ENCODE peak calls at places on chromosomes 2 and 18, in six cellular contexts. J is fibroblast of lung, R is kidney epithelial cell, X is neural crest cell, O is left ventricle myocardium inferior, A is progenitor cell of endocrine pancreas. E is an unnamed sample.

GRCh38 chr2:231317579-231317978 is 77.9 kb upstream of the B3GNT7 start:
- DNase-seq in J (no peak), R (no peak), X (no peak), O (no peak), A (no peak), E (no peak)

GRCh38 chr2:80037310-80037709 is 267.2 kb downstream of the LRRTM1 start:
- DNase-seq in J (no peak), R (no peak), X (no peak), O (no peak), A (no peak), E (no peak)

GRCh38 chr2:64770781-64771334 is 117.1 kb upstream of the SERTAD2 start:
- DNase-seq in J (peak), R (no peak), X (no peak), O (peak), A (no peak), E (no peak)

GRCh38 chr18:2513616-2514015 is 57.7 kb downstream of the METTL4 start:
- DNase-seq in J (peak), R (no peak), X (no peak), O (no peak), A (no peak), E (no peak)

GRCh38 chr2:47907097-47907781 is 941 bp upstream of the FBXO11 start:
- DNase-seq in J (no peak), R (no peak), X (no peak), O (no peak), A (no peak), E (no peak)

GRCh38 chr2:156327835-156328401 is 4.6 kb downstream of the NR4A2 start:
- DNase-seq in J (no peak), R (no peak), X (no peak), O (no peak), A (no peak), E (no peak)

GRCh38 chr2:88707003-88707402 is 15.5 kb downstream of the RPIA start:
- DNase-seq in J (no peak), R (no peak), X (no peak), O (no peak), A (no peak), E (no peak)

GRCh38 chr18:10015941-10016819 is 102.4 kb downstream of the VAPA start:
- DNase-seq in J (peak), R (peak), X (no peak), O (no peak), A (no peak), E (no peak)

GRCh38 chr2:181985632-181986205 is at the start of gene PPP1R1C:
- DNase-seq in J (no peak), R (no peak), X (no peak), O (no peak), A (no peak), E (no peak)

DNA sequence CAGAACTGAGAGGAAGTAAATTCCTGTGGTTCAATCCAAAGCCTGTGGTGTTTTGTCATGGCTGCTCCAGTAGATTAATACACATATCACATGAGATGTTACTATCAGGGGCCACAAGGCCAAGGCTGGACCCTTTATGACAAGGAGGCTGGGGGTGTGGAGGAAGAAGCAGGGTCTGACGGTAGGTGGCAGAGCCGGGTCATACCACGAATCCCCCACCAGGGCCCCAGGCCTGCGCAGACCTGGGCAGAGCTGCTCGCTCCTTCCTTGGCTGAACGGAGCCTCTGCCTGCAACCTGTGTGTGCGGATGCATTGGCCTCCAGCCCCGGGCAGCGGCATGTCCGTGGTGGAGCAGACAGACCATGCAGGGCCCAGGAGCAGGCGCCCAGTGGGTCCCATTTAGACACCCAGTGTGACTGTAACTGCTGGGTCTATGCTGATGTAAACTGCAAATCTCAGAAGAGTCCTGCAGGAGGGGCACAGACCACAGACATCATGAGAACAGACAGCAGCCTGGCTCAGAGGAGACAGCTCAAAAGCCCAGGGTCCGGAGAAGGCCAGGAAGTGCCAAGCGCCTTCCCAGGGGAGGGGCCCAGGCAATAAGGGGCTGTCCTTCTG is 155.2 kb downstream of the PXDN start:
- DNase-seq in J (peak), R (no peak), X (no peak), O (no peak), A (no peak), E (no peak)
- TF ChIP-seq CTCF in J (peak), R (no peak), X (no peak), O (no peak), A (peak), E (no peak)

GRCh38 chr2:225017098-225017685 is 25.1 kb downstream of the DOCK10 start:
- DNase-seq in J (no peak), R (no peak), X (no peak), O (no peak), A (no peak), E (no peak)
- TF ChIP-seq CTCF in J (peak), R (no peak), X (peak), O (no peak), A (no peak), E (no peak)

GRCh38 chr18:28175930-28176673 is 828 bp downstream of the CDH2 start:
- DNase-seq in J (peak), R (no peak), X (peak), O (peak), A (peak), E (peak)
- TF ChIP-seq CTCF in J (no peak), R (peak), X (no peak), O (no peak), A (no peak), E (no peak)

DNA sequence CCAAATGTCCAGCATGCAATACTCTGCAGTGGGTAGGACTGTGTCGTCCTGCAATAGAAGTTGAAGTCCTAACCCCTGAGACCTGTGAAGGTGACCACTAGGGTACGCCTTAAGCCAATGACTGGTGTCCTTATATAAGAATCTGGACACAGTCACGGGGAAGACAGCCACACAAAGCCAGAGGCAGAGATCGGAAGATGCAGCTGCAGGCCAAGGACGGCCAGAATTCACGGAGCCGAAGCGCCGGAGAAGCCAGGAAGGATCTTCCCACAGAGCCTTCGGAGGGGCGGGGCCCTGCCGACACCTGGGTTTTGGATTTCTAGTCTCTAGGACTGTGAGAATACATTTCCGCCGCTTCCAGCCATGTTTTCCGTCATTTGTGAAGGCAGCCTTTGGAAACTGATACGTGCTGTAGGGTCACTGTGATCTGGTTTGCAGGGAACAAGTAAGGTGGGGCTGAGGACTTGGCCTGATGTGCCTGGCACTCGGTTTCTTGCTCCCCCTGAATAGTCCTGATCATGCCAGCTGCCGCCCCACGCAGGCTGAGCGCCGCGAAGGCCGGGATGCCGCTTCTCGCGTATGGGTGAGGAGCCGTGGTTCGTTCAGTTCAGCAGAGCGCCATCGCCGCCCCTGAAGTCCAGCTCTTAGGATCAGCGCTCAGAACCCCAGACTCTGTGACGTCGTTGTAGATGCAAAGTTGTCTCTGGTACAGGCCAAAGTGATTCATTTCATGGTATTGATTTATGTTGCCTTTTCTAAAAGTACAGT is 38.7 kb downstream of the PTGR3 start:
- DNase-seq in J (no peak), R (no peak), X (no peak), O (peak), A (no peak), E (no peak)
- TF ChIP-seq CTCF in J (no peak), R (no peak), X (no peak), O (peak), A (no peak), E (no peak)

DNA sequence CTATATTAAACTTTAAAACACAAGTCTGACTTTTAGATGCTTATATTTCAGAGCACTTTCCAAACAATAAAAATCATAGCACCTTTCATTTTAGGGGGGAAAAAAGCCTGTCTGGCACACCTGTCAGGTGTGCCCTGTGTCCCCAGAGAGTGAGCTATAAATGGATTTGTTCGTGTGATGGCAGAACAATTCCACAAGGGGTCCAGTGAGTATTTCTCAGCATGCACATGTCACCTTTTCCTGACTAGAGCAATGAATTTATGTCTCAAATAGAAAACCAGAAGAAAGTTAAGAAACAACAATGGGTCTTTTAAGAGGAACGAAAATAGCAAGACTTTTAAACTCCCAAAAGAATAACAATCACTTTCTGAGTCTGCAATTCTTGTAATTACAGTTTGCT is 55.9 kb downstream of the ACVR1C start:
- DNase-seq in J (peak), R (no peak), X (no peak), O (no peak), A (no peak), E (no peak)
- TF ChIP-seq CTCF in J (no peak), R (peak), X (peak), O (no peak), A (peak), E (peak)

GRCh38 chr2:46779447-46779941 is 136.1 kb downstream of the MCFD2 start:
- DNase-seq in J (peak), R (no peak), X (no peak), O (no peak), A (no peak), E (no peak)

GRCh38 chr2:46778516-46778915 is 137.1 kb downstream of the MCFD2 start:
- DNase-seq in J (no peak), R (no peak), X (no peak), O (no peak), A (no peak), E (no peak)

GRCh38 chr2:46781468-46782189 is 134.0 kb downstream of the MCFD2 start:
- DNase-seq in J (no peak), R (no peak), X (no peak), O (no peak), A (no peak), E (no peak)

GRCh38 chr2:46780411-46780800 is 135.2 kb downstream of the MCFD2 start:
- DNase-seq in J (no peak), R (no peak), X (no peak), O (peak), A (no peak), E (no peak)

DNA sequence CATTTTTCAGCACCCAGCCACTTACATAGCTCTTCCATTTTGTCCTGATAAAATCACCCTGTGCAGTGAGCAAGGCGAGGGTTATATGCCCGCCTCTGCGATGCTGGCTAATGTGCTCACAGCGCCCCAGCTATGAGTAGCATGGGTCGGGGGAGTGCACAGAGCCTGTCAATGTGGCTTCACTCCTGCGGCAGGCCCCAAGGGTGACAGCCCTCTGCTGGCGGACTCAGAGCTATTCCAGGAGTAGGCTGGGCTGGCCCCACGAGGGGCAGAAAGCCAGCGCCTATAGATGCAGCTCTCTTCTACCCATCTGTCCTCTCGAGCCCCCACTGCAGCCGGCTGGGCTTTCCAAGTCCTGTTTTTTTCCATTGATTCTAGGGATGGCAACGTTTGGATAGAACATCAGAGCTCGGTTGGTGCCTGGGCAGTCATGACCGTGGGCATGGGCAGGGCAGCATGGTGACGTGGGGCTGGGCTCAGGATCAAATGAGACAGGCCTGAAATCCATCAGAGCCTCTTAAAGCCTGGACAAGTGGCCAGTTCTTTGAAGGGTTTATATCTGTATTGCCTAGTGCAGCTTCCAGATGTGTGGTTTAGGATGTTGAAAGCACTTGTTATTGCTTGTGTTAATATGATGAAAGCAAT is 134.7 kb downstream of the MCFD2 start:
- DNase-seq in J (peak), R (no peak), X (peak), O (peak), A (peak), E (peak)
- TF ChIP-seq CTCF in J (peak), R (no peak), X (no peak), O (peak), A (peak), E (no peak)

DNA sequence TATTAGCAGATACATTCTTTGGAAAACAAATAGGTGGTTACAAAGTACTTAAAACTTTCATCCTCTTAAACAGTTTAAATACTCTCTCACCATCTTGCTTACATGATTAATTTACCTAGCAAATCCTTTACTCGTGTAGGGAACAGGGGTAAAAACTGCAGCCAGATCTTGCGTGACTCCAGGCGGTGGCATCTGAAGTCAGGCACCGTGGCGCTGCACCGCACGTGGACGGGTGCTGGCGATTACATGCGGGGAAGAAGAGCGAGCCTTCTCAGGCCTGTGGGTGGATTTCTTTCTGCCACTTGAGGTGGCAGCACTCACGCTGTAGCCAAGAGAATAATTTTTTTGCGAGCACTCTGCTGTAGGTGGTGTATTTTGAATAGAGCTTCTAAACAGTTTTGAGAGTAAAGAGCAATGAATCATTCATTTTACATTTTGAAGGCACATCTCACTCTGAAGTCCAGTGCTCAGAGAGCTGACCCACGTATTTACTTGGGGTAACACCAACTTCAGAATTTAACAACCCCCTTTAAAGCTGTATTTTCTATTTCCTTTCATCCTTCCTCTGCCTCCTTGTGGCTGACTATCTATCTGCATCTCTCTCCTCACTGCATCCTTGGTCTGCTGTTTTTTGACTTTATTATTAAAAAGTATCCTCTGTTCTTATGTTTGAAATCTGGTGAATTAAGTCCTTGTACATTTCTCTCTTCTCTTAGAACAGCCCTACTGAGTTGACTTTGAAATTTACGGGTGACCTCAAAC is 68.9 kb downstream of the EPAS1 start:
- DNase-seq in J (peak), R (no peak), X (no peak), O (no peak), A (no peak), E (no peak)
- TF ChIP-seq CTCF in J (peak), R (peak), X (peak), O (peak), A (peak), E (peak)

GRCh38 chr2:98477506-98477905 is 32.8 kb downstream of the INPP4A start:
- DNase-seq in J (no peak), R (no peak), X (no peak), O (no peak), A (no peak), E (no peak)

GRCh38 chr2:98474979-98475632 is 30.4 kb downstream of the INPP4A start:
- DNase-seq in J (no peak), R (no peak), X (no peak), O (no peak), A (no peak), E (no peak)

GRCh38 chr2:98476192-98476868 is 31.7 kb downstream of the INPP4A start:
- DNase-seq in J (no peak), R (no peak), X (no peak), O (no peak), A (no peak), E (no peak)

GRCh38 chr2:98478088-98478551 is 33.5 kb downstream of the INPP4A start:
- DNase-seq in J (no peak), R (no peak), X (no peak), O (no peak), A (no peak), E (no peak)

GRCh38 chr2:98477036-98477435 is 32.4 kb downstream of the INPP4A start:
- DNase-seq in J (no peak), R (no peak), X (no peak), O (no peak), A (no peak), E (no peak)
- TF ChIP-seq CTCF in J (no peak), R (no peak), X (no peak), O (no peak), A (no peak), E (no peak)

GRCh38 chr2:159995038-159995437 is 67.4 kb downstream of the PLA2R1 start:
- DNase-seq in J (no peak), R (no peak), X (no peak), O (no peak), A (no peak), E (no peak)

GRCh38 chr2:159998236-159998635 is 64.2 kb downstream of the PLA2R1 start:
- DNase-seq in J (peak), R (no peak), X (no peak), O (no peak), A (no peak), E (no peak)

GRCh38 chr2:159996792-159997546 is 65.4 kb downstream of the PLA2R1 start:
- DNase-seq in J (peak), R (no peak), X (no peak), O (no peak), A (no peak), E (peak)
- TF ChIP-seq CTCF in J (no peak), R (no peak), X (peak), O (no peak), A (no peak), E (no peak)

DNA sequence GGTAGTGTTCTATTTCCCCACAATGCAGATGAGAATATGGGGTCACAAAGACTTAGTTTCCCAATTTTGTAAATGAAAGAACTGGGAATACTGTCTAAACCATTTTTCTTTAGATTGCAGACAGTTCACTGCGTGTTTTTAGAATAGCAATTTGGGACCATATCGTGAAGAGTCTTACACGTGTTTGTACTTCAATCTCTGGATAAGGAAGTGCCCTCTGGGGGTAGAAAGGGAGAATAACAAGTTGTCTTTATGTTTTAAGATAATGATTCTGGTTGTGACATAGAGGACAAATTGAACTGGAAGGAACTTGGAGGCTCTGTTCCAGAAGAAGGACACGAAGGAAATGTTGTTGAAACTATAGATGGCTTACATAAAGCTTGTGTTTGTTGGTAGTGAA is 457.7 kb downstream of the CBLN2 start:
- DNase-seq in J (peak), R (no peak), X (no peak), O (no peak), A (no peak), E (no peak)
- TF ChIP-seq CTCF in J (peak), R (peak), X (peak), O (peak), A (peak), E (peak)